ENCODE peak calls at places on chromosomes 12 and 14, in eight cellular contexts. S, G, T, K, J, R, X and L are unnamed samples.

GRCh38 chr14:31395572-31396205 is 24.7 kb downstream of the HEATR5A start:
- DNase-seq in T (no peak), G (no peak), X (no peak), K (no peak), J (no peak), S (no peak), R (no peak), L (no peak)

GRCh38 chr12:71503579-71504470 is 64.2 kb downstream of the LGR5 start:
- DNase-seq in S (no peak), J (no peak), G (peak), X (no peak), K (no peak), T (no peak), R (no peak), L (no peak)

GRCh38 chr14:33120341-33120740 is 181.7 kb downstream of the NPAS3 start:
- DNase-seq in S (no peak), G (no peak), X (no peak), T (no peak), K (no peak), R (no peak), J (no peak), L (no peak)

GRCh38 chr12:69105101-69105613 is 134.2 kb upstream of the CPSF6 start:
- DNase-seq in R (no peak), X (no peak), S (peak), J (no peak), G (no peak), K (no peak), T (no peak), L (no peak)

GRCh38 chr12:104903648-104904423 is 54.3 kb downstream of the SLC41A2 start:
- DNase-seq in T (no peak), K (no peak), S (no peak), J (no peak), R (no peak), G (no peak), X (no peak), L (no peak)

GRCh38 chr12:54680374-54680773 is 32.2 kb upstream of the DCD start:
- DNase-seq in R (peak), J (no peak), S (peak), T (no peak), G (no peak), X (no peak), K (no peak), L (no peak)

GRCh38 chr14:28297559-28297958 is 469.0 kb upstream of the FOXG1 start:
- DNase-seq in T (no peak), S (no peak), R (no peak), G (no peak), J (no peak), K (no peak), X (no peak), L (no peak)

GRCh38 chr12:124537525-124538193 is 29.8 kb downstream of the NCOR2 start:
- DNase-seq in J (no peak), S (peak), G (no peak), R (no peak), T (no peak), K (peak), X (no peak), L (peak)

GRCh38 chr14:94612174-94612573 is at the start of gene SERPINA3:
- DNase-seq in X (no peak), G (no peak), K (no peak), T (no peak), S (no peak), J (no peak), R (no peak), L (no peak)

GRCh38 chr12:5733136-5733755 is 211.8 kb downstream of the ANO2 start:
- DNase-seq in K (no peak), S (no peak), T (no peak), R (no peak), J (no peak), X (no peak), G (no peak), L (no peak)

GRCh38 chr12:120538281-120539156 is 4.4 kb downstream of the RNF10 start:
- DNase-seq in S (no peak), T (peak), X (peak), R (peak), G (no peak), J (no peak), K (no peak), L (peak)

GRCh38 chr12:44750468-44750867 is 125.6 kb downstream of the NELL2 start:
- DNase-seq in S (no peak), K (no peak), R (no peak), T (no peak), G (no peak), X (no peak), J (no peak), L (no peak)

GRCh38 chr12:28035483-28035882 is 63.0 kb upstream of the PTHLH start:
- DNase-seq in K (no peak), G (no peak), T (no peak), J (no peak), X (no peak), S (no peak), R (peak), L (no peak)

GRCh38 chr12:121794532-121795028 is 1.1 kb upstream of the RHOF start:
- DNase-seq in K (no peak), X (peak), T (peak), J (no peak), S (no peak), G (no peak), R (no peak), L (no peak)

GRCh38 chr14:23344481-23344880 is 8.2 kb downstream of the SLC22A17 start:
- DNase-seq in G (no peak), K (no peak), J (no peak), S (no peak), X (no peak), R (no peak), T (no peak), L (no peak)

GRCh38 chr12:50568338-50569155 is 63.8 kb downstream of the DIP2B start:
- DNase-seq in T (no peak), R (no peak), K (no peak), J (no peak), S (no peak), G (no peak), X (no peak), L (no peak)

GRCh38 chr14:53218161-53218560 is 65.0 kb upstream of the DDHD1 start:
- DNase-seq in K (no peak), S (no peak), X (no peak), J (no peak), G (no peak), R (no peak), T (no peak), L (no peak)

GRCh38 chr14:104352493-104353220 is 214.3 kb downstream of the KIF26A start:
- DNase-seq in G (no peak), R (no peak), K (no peak), X (peak), S (no peak), J (no peak), T (no peak), L (no peak)

GRCh38 chr12:124752437-124753229 is 111.0 kb downstream of the SCARB1 start:
- DNase-seq in R (no peak), S (no peak), T (no peak), K (no peak), J (no peak), X (no peak), G (no peak), L (no peak)

GRCh38 chr12:45355750-45356149 is 139.9 kb downstream of the ANO6 start:
- DNase-seq in J (no peak), G (no peak), K (no peak), S (peak), R (peak), X (no peak), T (no peak), L (no peak)

GRCh38 chr12:46518184-46518583 is 145.6 kb upstream of the SLC38A2 start:
- DNase-seq in S (no peak), R (no peak), T (no peak), G (no peak), J (no peak), K (no peak), X (no peak), L (no peak)

GRCh38 chr14:36718216-36718615 is 56.6 kb downstream of the PAX9 start:
- DNase-seq in J (no peak), K (no peak), R (no peak), G (no peak), X (no peak), T (no peak), S (no peak), L (no peak)

GRCh38 chr14:103706551-103707328 is 8.5 kb downstream of the XRCC3 start:
- DNase-seq in X (no peak), J (no peak), T (no peak), K (no peak), G (no peak), S (no peak), R (no peak), L (no peak)

GRCh38 chr12:119788783-119789182 is 88.3 kb downstream of the CIT start:
- DNase-seq in S (no peak), T (no peak), R (no peak), G (no peak), X (no peak), K (no peak), J (no peak), L (no peak)

GRCh38 chr12:105110851-105111250 is 3.3 kb downstream of the WASHC4 start:
- DNase-seq in T (no peak), G (no peak), K (no peak), R (no peak), J (no peak), S (no peak), X (no peak), L (no peak)

GRCh38 chr14:103100281-103101121 is 6.0 kb downstream of the EXOC3L4 start:
- DNase-seq in G (no peak), T (peak), J (no peak), K (no peak), X (no peak), R (no peak), S (no peak), L (no peak)

GRCh38 chr14:55427439-55427838 is 13.0 kb downstream of the TBPL2 start:
- DNase-seq in T (no peak), J (no peak), S (no peak), K (no peak), X (no peak), R (no peak), G (no peak), L (no peak)

GRCh38 chr12:84594157-84594556 is 318.4 kb downstream of the SLC6A15 start:
- DNase-seq in R (no peak), K (no peak), G (no peak), X (no peak), S (no peak), J (no peak), T (no peak), L (no peak)

GRCh38 chr14:34646570-34647255 is 16.8 kb upstream of the SNX6 start:
- DNase-seq in K (no peak), X (no peak), S (peak), J (no peak), G (no peak), R (no peak), T (no peak), L (no peak)

GRCh38 chr12:2013111-2013510 is 8.9 kb upstream of the DCP1B start:
- DNase-seq in X (no peak), S (no peak), K (no peak), J (no peak), G (no peak), R (no peak), T (no peak), L (no peak)

GRCh38 chr14:75946785-75947184 is 35.0 kb downstream of the TGFB3 start:
- DNase-seq in K (no peak), S (no peak), R (no peak), J (no peak), G (no peak), X (no peak), T (no peak), L (no peak)

GRCh38 chr14:84670801-84671200 is 859.1 kb upstream of the FLRT2 start:
- DNase-seq in J (no peak), G (no peak), S (no peak), T (no peak), K (no peak), R (no peak), X (no peak), L (no peak)

GRCh38 chr12:106580671-106581508 is 1.9 kb upstream of the RFX4 start:
- DNase-seq in R (no peak), K (no peak), G (no peak), J (no peak), T (no peak), S (no peak), X (no peak), L (no peak)

GRCh38 chr12:104182621-104183378 is 32.8 kb upstream of the TXNRD1 start:
- DNase-seq in X (no peak), R (no peak), S (no peak), G (no peak), J (no peak), K (no peak), T (no peak), L (no peak)

GRCh38 chr12:65962921-65963883 is 138.9 kb downstream of the HMGA2 start:
- DNase-seq in K (no peak), J (no peak), X (no peak), R (peak), S (peak), T (peak), G (no peak), L (no peak)

GRCh38 chr14:32197919-32198318 is 3.9 kb upstream of the RNU6-7 start:
- DNase-seq in S (no peak), R (no peak), J (no peak), T (no peak), K (no peak), G (no peak), X (no peak), L (no peak)

GRCh38 chr14:99670361-99671229 is 13.5 kb upstream of the CYP46A1 start:
- DNase-seq in X (no peak), J (no peak), T (no peak), S (no peak), G (peak), K (no peak), R (no peak), L (peak)
- H3K27ac ChIP-seq in X (no peak), J (no peak), T (no peak), S (no peak), G (peak), K (peak), R (peak), L (no peak)

GRCh38 chr14:86787782-86788181 is 1205.2 kb downstream of the GALC start:
- DNase-seq in S (peak), X (no peak), T (no peak), R (no peak), G (no peak), J (peak), K (no peak), L (no peak)
- H3K27ac ChIP-seq in S (no peak), X (no peak), T (no peak), R (no peak), G (no peak), J (no peak), K (no peak), L (no peak)

GRCh38 chr12:111440152-111440551 is 34.4 kb downstream of the SH2B3 start:
- DNase-seq in R (no peak), G (no peak), J (no peak), K (no peak), X (no peak), T (no peak), S (no peak), L (no peak)
- H3K27ac ChIP-seq in R (no peak), G (no peak), J (no peak), K (peak), X (peak), T (no peak), S (no peak), L (peak)

GRCh38 chr14:69398818-69399210 is 322 bp downstream of the SLC39A9 start:
- DNase-seq in G (no peak), T (no peak), J (no peak), R (no peak), S (no peak), K (no peak), X (no peak), L (no peak)
- H3K27ac ChIP-seq in G (no peak), T (peak), J (peak), R (peak), S (peak), K (peak), X (peak), L (peak)

DNA sequence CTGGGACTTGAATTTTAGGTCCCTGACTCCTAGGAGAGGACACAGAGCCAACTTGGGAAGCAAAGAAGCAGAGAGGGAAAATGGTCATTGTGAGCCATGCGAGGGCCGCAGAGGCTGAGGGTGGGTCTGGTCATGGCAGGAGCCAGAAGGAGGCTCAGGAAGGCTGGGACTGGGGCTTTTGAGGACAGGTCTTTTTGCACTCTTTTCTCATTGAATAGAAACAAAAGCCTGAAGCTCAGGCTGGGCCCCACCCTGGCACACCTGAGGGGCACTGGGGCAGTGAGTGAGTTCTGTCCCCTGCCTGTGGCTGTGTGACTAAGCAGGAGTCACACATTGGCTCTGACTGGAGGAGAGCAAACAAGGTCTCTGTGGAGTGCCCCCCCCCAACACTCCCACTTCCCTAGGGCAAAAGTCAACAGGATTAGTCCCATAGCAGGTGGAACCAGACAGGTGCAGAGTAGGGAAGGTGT is 2.8 kb downstream of the KRT7 start:
- DNase-seq in K (no peak), X (no peak), G (no peak), T (no peak), J (no peak), S (no peak), R (peak), L (peak)
- H3K27ac ChIP-seq in K (no peak), X (no peak), G (no peak), T (no peak), J (no peak), S (no peak), R (peak), L (peak)

DNA sequence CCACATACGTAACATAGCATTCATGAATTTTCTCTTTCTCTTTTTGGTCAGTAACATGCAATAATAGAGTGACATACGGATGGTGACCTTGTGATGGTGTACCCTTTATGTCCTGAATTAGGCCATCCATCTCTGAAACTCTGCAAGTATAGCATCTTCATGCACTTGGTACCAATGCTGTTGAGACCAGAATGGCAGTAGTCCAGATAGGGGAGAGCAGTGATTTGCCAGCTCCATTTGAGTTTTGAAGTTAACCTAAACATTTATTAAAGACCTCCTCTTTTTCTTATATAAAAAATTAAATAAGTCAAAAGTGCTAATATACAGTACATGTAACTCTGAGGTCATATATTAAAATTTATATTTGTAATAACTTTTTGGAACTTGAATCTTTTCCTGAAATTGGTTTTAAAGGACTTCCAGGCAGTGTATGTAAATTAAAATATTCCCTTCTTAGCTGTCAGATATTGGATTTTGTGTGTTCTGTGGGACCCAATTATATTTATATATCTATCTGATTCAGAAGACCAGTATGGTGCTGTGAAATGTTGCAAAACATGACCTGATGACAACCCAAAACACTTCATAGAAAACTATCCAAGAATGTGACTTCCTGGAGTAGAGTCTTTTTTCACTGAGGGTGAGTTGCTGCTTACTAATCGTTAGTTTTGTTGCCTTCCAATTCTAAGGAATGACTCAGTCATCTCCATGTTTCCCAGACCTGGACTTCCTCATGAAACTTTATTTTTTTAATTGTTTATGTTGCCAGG is 3.5 kb downstream of the ELK3 start:
- DNase-seq in R (peak), X (no peak), K (no peak), G (no peak), S (no peak), T (no peak), J (peak), L (no peak)
- H3K27ac ChIP-seq in R (peak), X (peak), K (no peak), G (no peak), S (no peak), T (no peak), J (peak), L (peak)

GRCh38 chr12:81401241-81401640 is 323.4 kb downstream of the ACSS3 start:
- DNase-seq in R (no peak), J (no peak), S (no peak), T (no peak), K (no peak), G (no peak), X (no peak), L (no peak)
- H3K27ac ChIP-seq in R (no peak), J (no peak), S (no peak), T (no peak), K (no peak), G (no peak), X (no peak), L (no peak)